ENCODE peak calls at places on chromosomes 5 and 9, in ten cellular contexts. W is brain microvascular endothelial cell, D is adrenal gland, T is endodermal cell, H is upper lobe of left lung, Y is spleen, Q is testis, R is GM12865, S is HCT116, G is AG10803. U is an unnamed sample.

GRCh38 chr5:31361234-31361633 is 167.7 kb downstream of the CDH6 start:
- DNase-seq in W (peak; percentile 63), D (no peak), T (no peak), H (no peak), Y (no peak), Q (no peak), R (no peak), S (no peak), G (peak; percentile 83), U (peak; percentile 83)

GRCh38 chr9:69180670-69181069 is 6.6 kb downstream of the TJP2 start:
- DNase-seq in W (peak; percentile 99), D (peak; percentile 85), T (no peak), H (no peak), Y (no peak), Q (no peak), R (peak; percentile 26), S (peak; percentile 83), G (peak; percentile 91), U (peak; percentile 82)

GRCh38 chr5:153516503-153516902 is 26.0 kb downstream of the GRIA1 start:
- DNase-seq in W (no peak), D (no peak), T (no peak), H (no peak), Y (no peak), Q (no peak), R (no peak), S (no peak), G (no peak), U (no peak)

GRCh38 chr5:112979723-112980122 is 3.1 kb downstream of the DCP2 start:
- DNase-seq in W (no peak), D (no peak), T (no peak), H (no peak), Y (no peak), Q (no peak), R (no peak), S (no peak), G (no peak), U (no peak)

GRCh38 chr5:27266184-27266583 is 227.8 kb upstream of the CDH9 start:
- DNase-seq in W (no peak), D (no peak), T (no peak), H (no peak), Y (no peak), Q (no peak), R (no peak), S (no peak), G (no peak), U (no peak)

GRCh38 chr5:26757941-26758340 is 280.4 kb downstream of the CDH9 start:
- DNase-seq in W (no peak), D (no peak), T (no peak), H (no peak), Y (no peak), Q (no peak), R (no peak), S (no peak), G (no peak), U (no peak)

GRCh38 chr9:137451976-137452760 is 7.0 kb downstream of the NSMF start:
- DNase-seq in W (no peak), D (peak; percentile 18), T (no peak), H (peak; percentile 82), Y (peak; percentile 81), Q (no peak), R (no peak), S (no peak), G (no peak), U (no peak)

GRCh38 chr9:34954225-34954624 is 3.9 kb upstream of the PHF24 start:
- DNase-seq in W (no peak), D (no peak), T (no peak), H (no peak), Y (no peak), Q (no peak), R (no peak), S (no peak), G (no peak), U (no peak)

GRCh38 chr5:122576266-122577016 is 198.4 kb upstream of the SNX2 start:
- DNase-seq in W (peak; percentile 19), D (no peak), T (no peak), H (no peak), Y (no peak), Q (no peak), R (no peak), S (no peak), G (peak; percentile 1), U (no peak)

DNA sequence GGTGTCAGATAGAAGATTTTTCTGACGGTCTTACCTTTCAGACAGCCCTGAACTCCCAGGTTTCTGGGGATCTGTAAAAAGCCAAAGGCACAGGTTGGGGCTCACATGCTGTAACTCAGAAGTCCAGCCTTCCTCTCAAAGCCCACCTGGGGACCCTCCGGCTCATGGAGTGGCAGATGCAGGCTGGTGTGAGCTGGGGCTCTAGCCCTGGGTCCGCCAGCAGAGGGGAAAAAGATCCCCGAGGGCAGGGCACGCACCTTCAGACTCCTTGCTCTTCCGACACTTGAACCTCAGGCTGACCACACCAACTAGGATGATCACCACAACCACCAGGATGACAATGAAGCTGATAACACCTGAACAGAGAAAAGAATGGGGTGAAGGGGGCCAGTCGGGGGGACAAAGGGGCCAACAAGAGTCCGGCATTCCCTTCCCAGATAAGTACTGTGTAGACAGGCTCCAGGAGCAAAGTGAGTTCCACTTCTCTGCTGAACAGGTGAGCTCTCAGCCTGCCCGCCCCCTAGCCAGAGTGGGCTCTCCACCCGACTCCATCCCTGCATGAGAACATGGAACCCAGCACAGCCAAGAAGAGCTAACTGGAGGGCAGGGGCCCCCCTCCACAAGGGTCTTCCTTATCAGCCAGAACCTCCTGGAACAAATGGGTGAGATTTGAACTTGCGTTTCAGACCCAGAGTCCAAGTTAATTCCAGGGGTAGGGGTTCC is 7.8 kb downstream of the ECSCR start:
- DNase-seq in W (no peak), D (no peak), T (peak; percentile 51), H (no peak), Y (peak; percentile 61), Q (no peak), R (no peak), S (no peak), G (no peak), U (no peak)
- H3K4me3 ChIP-seq in W (no peak overlapping the region), D (no peak overlapping the region), T (no peak overlapping the region), H (no peak overlapping the region), Y (no peak overlapping the region), Q (no peak overlapping the region), R (no peak overlapping the region), S (no peak overlapping the region), G (no peak overlapping the region), U (no peak overlapping the region)

GRCh38 chr9:95460627-95461164 is 56.1 kb downstream of the PTCH1 start:
- DNase-seq in W (no peak), D (no peak), T (no peak), H (no peak), Y (no peak), Q (no peak), R (no peak), S (no peak), G (no peak), U (no peak)
- H3K4me3 ChIP-seq in W (no peak overlapping the region), D (no peak overlapping the region), T (no peak overlapping the region), H (no peak overlapping the region), Y (no peak overlapping the region), Q (no peak overlapping the region), R (no peak overlapping the region), S (no peak overlapping the region), G (no peak overlapping the region), U (no peak overlapping the region)

DNA sequence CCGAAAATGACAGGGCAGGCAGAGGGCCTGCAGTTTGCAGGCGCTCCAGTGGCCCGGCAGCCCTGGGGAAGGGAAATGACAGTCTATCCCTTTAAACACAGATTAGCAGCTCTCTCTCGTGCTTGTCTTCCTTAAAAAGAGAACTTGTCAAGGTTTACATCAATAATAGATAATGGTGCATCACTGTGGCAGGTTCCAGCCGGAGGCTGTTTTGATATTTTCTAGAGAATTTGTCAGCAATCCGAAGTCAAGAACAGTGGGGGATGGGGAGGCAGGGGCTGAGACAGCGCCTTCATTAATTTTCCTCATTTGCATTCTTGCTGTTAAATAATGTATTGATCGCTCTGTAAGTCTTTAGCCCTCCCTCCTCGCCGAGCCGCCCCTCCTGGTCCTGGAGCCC is 45.0 kb upstream of the RAPGEF1 start:
- DNase-seq in W (no peak), D (no peak), T (no peak), H (no peak), Y (no peak), Q (no peak), R (no peak), S (no peak), G (no peak), U (no peak)
- H3K4me3 ChIP-seq in W (no peak overlapping the region), D (no peak overlapping the region), T (no peak overlapping the region), H (no peak overlapping the region), Y (no peak overlapping the region), Q (no peak overlapping the region), R (no peak overlapping the region), S (no peak overlapping the region), G (no peak overlapping the region), U (no peak overlapping the region)

DNA sequence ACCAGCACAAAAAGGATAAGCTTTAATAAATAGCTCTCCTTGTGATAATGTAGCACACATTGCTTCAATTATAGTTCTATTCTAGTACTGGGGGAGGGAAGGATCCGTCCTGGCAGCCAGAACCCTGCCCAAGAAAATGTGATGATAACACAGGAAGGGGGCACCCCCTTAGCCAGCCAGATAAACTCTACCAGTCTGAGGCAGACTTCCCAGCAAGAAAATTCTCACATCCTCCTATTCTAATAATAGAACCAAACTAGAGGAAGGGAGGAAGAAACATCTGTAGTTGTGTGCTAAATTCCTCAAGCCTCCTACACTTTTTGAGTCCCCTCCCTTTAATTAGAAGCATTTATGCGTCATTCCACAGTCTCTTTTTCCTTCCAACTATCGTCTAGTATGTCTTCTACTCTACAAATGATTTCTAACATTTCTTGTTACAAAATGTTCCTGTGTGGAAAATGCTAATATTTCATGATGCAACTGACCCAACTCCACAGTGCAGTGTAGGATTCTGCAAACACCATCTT is 261.0 kb downstream of the SEMA5A start:
- DNase-seq in W (peak; percentile 33), D (no peak), T (no peak), H (no peak), Y (no peak), Q (peak; percentile 85), R (no peak), S (no peak), G (peak; percentile 90), U (no peak)
- H3K4me3 ChIP-seq in W (no peak overlapping the region), D (no peak overlapping the region), T (no peak overlapping the region), H (no peak overlapping the region), Y (no peak overlapping the region), Q (no peak overlapping the region), R (no peak overlapping the region), S (no peak overlapping the region), G (peak overlapping the region; percentile 1), U (no peak overlapping the region)

DNA sequence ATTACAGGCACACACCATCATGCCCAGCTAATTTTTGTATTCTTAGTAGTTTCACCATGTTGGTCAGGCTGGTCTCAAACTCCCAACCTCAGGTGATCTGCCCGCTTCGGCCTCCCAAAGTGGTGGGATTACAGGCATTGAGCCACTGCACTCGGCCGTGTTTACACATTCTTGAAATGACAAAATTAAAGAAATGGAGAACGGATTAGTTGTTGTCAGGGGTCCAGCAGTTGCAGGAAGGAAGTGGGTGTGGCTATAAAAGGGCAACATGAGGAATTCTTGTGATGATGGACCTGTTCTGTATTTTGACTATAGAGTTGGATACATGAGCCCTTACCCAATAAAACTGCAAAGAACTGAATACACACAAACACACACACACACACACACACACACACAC is 17.3 kb downstream of the PPP6C start:
- DNase-seq in W (no peak), D (no peak), T (no peak), H (no peak), Y (no peak), Q (no peak), R (no peak), S (no peak), G (peak; percentile 45), U (peak; percentile 48)
- H3K4me3 ChIP-seq in W (no peak overlapping the region), D (no peak overlapping the region), T (no peak overlapping the region), H (no peak overlapping the region), Y (no peak overlapping the region), Q (no peak overlapping the region), R (no peak overlapping the region), S (no peak overlapping the region), G (no peak overlapping the region), U (no peak overlapping the region)

GRCh38 chr5:172643392-172643871 is 2.4 kb downstream of the NEURL1B start:
- DNase-seq in W (no peak), D (no peak), T (no peak), H (no peak), Y (peak; percentile 10), Q (no peak), R (no peak), S (no peak), G (no peak), U (no peak)
- H3K4me3 ChIP-seq in W (no peak overlapping the region), D (no peak overlapping the region), T (no peak overlapping the region), H (peak overlapping the region; percentile 82), Y (no peak overlapping the region), Q (peak overlapping the region; percentile 87), R (no peak overlapping the region), S (no peak overlapping the region), G (no peak overlapping the region), U (no peak overlapping the region)

U was measured in retinal pigment epithelial cell.